ENCODE peak calls at places on chromosomes 1 and 21, in four cellular contexts. B is uterus, J is OCI-LY7, C is kidney tubule cell. P is an unnamed sample.

GRCh38 chr1:9376886-9377333 is 84.2 kb downstream of the SPSB1 start:
- DNase-seq in B (peak; percentile 85), J (no peak), C (no peak), P (peak; percentile 83)

GRCh38 chr1:2045468-2046224 is 4.6 kb upstream of the PRKCZ start:
- DNase-seq in B (no peak), J (no peak), C (no peak), P (no peak)

GRCh38 chr1:52636701-52637695 is 4.0 kb downstream of the SHISAL2A start:
- DNase-seq in B (no peak), J (peak; percentile 96), C (peak; percentile 47), P (no peak)

GRCh38 chr1:211198111-211198510 is 61.1 kb upstream of the RCOR3 start:
- DNase-seq in B (no peak), J (no peak), C (peak; percentile 34), P (no peak)

GRCh38 chr1:15384301-15384901 is 25.3 kb upstream of the EFHD2 start:
- DNase-seq in B (no peak), J (no peak), C (peak; percentile 36), P (no peak)

GRCh38 chr1:95742591-95743089 is 508.6 kb downstream of the RWDD3 start:
- DNase-seq in B (no peak), J (no peak), C (peak; percentile 4), P (no peak)

GRCh38 chr1:228958121-228958520 is 222.8 kb downstream of the RHOU start:
- DNase-seq in B (no peak), J (no peak), C (no peak), P (no peak)

GRCh38 chr1:217425528-217425927 is 205.4 kb downstream of the GPATCH2 start:
- DNase-seq in B (no peak), J (no peak), C (no peak), P (no peak)

GRCh38 chr21:25323356-25323949 is 283.8 kb downstream of the MRPL39 start:
- DNase-seq in B (no peak), J (no peak), C (no peak), P (no peak)

GRCh38 chr1:188642585-188643168 is 1813.9 kb downstream of the PLA2G4A start:
- DNase-seq in B (no peak), J (no peak), C (no peak), P (no peak)

GRCh38 chr1:15949453-15950245 is 26.3 kb downstream of the ZBTB17 start:
- DNase-seq in B (peak; percentile 94), J (peak; percentile 60), C (peak; percentile 98), P (peak; percentile 82)

GRCh38 chr1:12038356-12039140 is 19.2 kb downstream of the MIIP start:
- DNase-seq in B (no peak), J (no peak), C (no peak), P (no peak)

GRCh38 chr1:198075296-198075695 is 81.5 kb upstream of the NEK7 start:
- DNase-seq in B (no peak), J (no peak), C (no peak), P (no peak)

GRCh38 chr1:171645553-171646336 is 6.7 kb downstream of the MYOC start:
- DNase-seq in B (peak; percentile 91), J (no peak), C (no peak), P (peak; percentile 55)

GRCh38 chr1:35554261-35555211 is 2.7 kb downstream of the KIAA0319L start:
- DNase-seq in B (no peak), J (no peak), C (no peak), P (no peak)

GRCh38 chr1:203631946-203632345 is 5.3 kb downstream of the ATP2B4 start:
- DNase-seq in B (no peak), J (no peak), C (no peak), P (no peak)